ENCODE peak calls at places on chromosomes 7 and 10, in six cellular contexts. N is NCI-H1436, U is iPS-NIHi11, E is HT1080, X is T-helper 1 cell, P is activated B cell treated with CpG ODN at 0.5 μM for 24 hours. R is an unnamed sample.

GRCh38 chr7:71604818-71605414 is 473.0 kb downstream of the GALNT17 start:
- DNase-seq in E (no peak), P (no peak), N (no peak), X (no peak), U (no peak), R (no peak)

GRCh38 chr7:7639847-7640220 is 718 bp upstream of the UMAD1 start:
- DNase-seq in P (no peak), X (peak; percentile 70), U (no peak), E (no peak), N (no peak), R (peak; percentile 49)

GRCh38 chr7:133020501-133020900 is 61.4 kb downstream of the CHCHD3 start:
- DNase-seq in E (no peak), X (no peak), U (no peak), P (no peak), N (no peak), R (no peak)

GRCh38 chr10:88062385-88062784 is 199.0 kb downstream of the PTEN start:
- DNase-seq in X (no peak), N (no peak), E (no peak), U (no peak), P (no peak), R (no peak)

GRCh38 chr7:44489955-44490350 is 505 bp downstream of the NUDCD3 start:
- DNase-seq in N (no peak), P (no peak), U (no peak), E (no peak), X (no peak), R (no peak)

GRCh38 chr7:75809396-75809795 is 4.2 kb downstream of the CCL24 start:
- DNase-seq in E (no peak), P (no peak), N (no peak), U (no peak), X (no peak), R (no peak)

GRCh38 chr10:118955531-118956252 is 73.8 kb upstream of the NANOS1 start:
- DNase-seq in X (no peak), E (no peak), P (no peak), U (no peak), N (no peak), R (no peak)

GRCh38 chr7:131692131-131692960 is 135.9 kb upstream of the PODXL start:
- DNase-seq in E (peak; percentile 62), N (no peak), U (peak; percentile 93), P (no peak), X (peak; percentile 12), R (no peak)

GRCh38 chr10:95221124-95221523 is 27.1 kb downstream of the ACSM6 start:
- DNase-seq in N (no peak), P (no peak), X (no peak), E (peak; percentile 69), U (no peak), R (peak; percentile 65)

GRCh38 chr7:26398436-26399308 is 107.0 kb downstream of the SNX10 start:
- DNase-seq in E (peak; percentile 34), U (peak; percentile 91), X (peak; percentile 12), P (peak; percentile 83), N (peak; percentile 65), R (peak; percentile 42)

GRCh38 chr7:75953918-75954317 is 39.0 kb downstream of the POR start:
- DNase-seq in E (no peak), N (no peak), X (no peak), U (no peak), P (no peak), R (no peak)

GRCh38 chr7:112470194-112470593 is 10.6 kb upstream of the LSMEM1 start:
- DNase-seq in X (no peak), E (no peak), N (no peak), U (no peak), P (no peak), R (no peak)

R was measured in foreskin keratinocyte.